ENCODE peak calls at places on chromosomes 16 and 17, in ten cellular contexts. U, M, V, J, Y, T, H, S, G and L are unnamed samples.

GRCh38 chr16:11161974-11162373 is 94.0 kb downstream of the SOCS1 start:
- DNase-seq in H (peak), U (no peak), V (no peak), J (no peak), M (no peak), T (no peak), Y (no peak), S (no peak), G (no peak), L (no peak)

GRCh38 chr16:69408451-69408850 is 16.0 kb upstream of the CYB5B start:
- DNase-seq in G (no peak), J (no peak), S (no peak), V (no peak), M (no peak), H (no peak), T (no peak), Y (no peak), U (peak), L (no peak)

GRCh38 chr17:40095944-40096791 is 4.2 kb downstream of the NR1D1 start:
- DNase-seq in Y (no peak), H (no peak), M (peak), G (no peak), T (no peak), S (peak), J (peak), V (no peak), U (no peak), L (no peak)

GRCh38 chr17:59652119-59652518 is 32.4 kb downstream of the CLTC start:
- DNase-seq in J (no peak), U (no peak), Y (no peak), H (no peak), V (peak), S (no peak), T (no peak), M (no peak), G (no peak), L (no peak)

GRCh38 chr16:88549671-88550643 is 20.2 kb upstream of the ZC3H18 start:
- DNase-seq in U (no peak), H (no peak), M (no peak), T (no peak), J (no peak), V (no peak), Y (no peak), S (no peak), G (no peak), L (no peak)

GRCh38 chr17:35981908-35982330 is 622 bp upstream of the CCL16 start:
- DNase-seq in H (no peak), M (no peak), Y (no peak), U (no peak), S (no peak), T (no peak), G (no peak), V (no peak), J (no peak), L (no peak)

GRCh38 chr17:32739722-32740121 is 137.2 kb downstream of the MYO1D start:
- DNase-seq in H (no peak), U (no peak), J (no peak), Y (no peak), M (no peak), S (no peak), G (no peak), V (no peak), T (no peak), L (no peak)

GRCh38 chr17:75784473-75785015 is at the start of gene UNK:
- DNase-seq in U (peak), T (peak), S (peak), H (peak), M (peak), V (peak), Y (peak), G (peak), J (peak), L (peak)

GRCh38 chr16:1550061-1550460 is 16.6 kb downstream of the TMEM204 start:
- DNase-seq in T (no peak), V (no peak), S (no peak), Y (no peak), M (no peak), J (no peak), H (peak), U (no peak), G (no peak), L (no peak)

GRCh38 chr16:77683845-77684526 is 38.3 kb upstream of the NUDT7 start:
- DNase-seq in Y (no peak), U (no peak), G (no peak), V (no peak), M (no peak), H (no peak), J (no peak), S (no peak), T (no peak), L (no peak)

GRCh38 chr16:7330709-7331108 is 1.9 kb upstream of the RBFOX1 start:
- DNase-seq in V (no peak), U (no peak), T (no peak), Y (no peak), H (peak), G (no peak), M (no peak), S (no peak), J (no peak), L (no peak)

GRCh38 chr17:80101160-80101945 is at the start of gene GAA:
- DNase-seq in S (peak), H (peak), U (peak), M (peak), T (peak), V (peak), Y (peak), G (peak), J (peak), L (peak)
- TF ChIP-seq CTCF in S (peak), H (peak), U (peak), M (peak), T (peak), V (peak), Y (peak), G (peak), J (peak), L (peak)

DNA sequence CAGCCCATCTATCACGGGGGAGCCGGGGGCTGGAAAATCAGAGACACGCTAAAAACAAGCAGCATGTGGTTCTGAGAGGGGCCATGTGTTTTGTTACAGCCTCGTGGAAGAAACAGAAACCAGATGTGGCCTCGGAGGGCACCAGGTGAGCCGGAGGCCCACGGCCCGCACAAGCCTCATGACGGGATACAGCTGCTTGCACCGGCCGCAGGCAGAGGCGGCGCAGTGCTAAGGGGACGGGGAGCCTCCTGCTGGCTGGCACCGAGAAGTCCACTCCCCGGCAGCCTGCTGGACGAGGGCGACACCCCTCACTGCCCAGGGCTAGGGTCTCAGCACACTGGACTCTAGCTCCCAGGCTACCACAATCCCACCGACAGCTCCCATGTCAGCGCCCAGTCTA is 19.2 kb downstream of the NDUFAF8 start:
- DNase-seq in M (no peak), H (no peak), V (no peak), Y (no peak), S (no peak), U (no peak), T (no peak), G (no peak), J (no peak), L (peak)
- TF ChIP-seq CTCF in M (no peak), H (no peak), V (no peak), Y (no peak), S (no peak), U (no peak), T (peak), G (no peak), J (no peak), L (peak)

DNA sequence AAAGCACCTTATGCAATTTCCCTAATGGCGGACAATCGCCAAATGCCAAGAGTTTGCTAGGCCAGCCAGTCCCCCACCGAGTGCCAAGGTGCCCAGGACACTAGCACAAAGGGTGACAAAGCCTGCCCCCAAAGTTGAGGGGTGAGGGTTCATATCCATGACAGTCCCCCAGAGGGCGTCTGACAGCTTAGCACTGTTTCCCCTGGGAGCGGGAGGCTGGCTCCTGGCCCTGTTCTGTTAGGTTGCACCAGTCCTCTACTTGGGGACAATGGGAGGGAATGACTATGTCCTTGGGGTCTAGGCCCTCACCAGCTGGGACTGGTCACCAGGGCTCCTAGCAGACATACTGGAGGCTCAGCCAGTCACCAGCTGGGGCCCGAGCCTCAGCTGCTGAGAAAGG is 66.9 kb downstream of the MYO18A start:
- DNase-seq in Y (no peak), S (no peak), H (no peak), T (no peak), M (no peak), U (no peak), G (no peak), J (no peak), V (no peak), L (no peak)
- TF ChIP-seq CTCF in Y (no peak), S (no peak), H (peak), T (no peak), M (no peak), U (no peak), G (no peak), J (no peak), V (no peak), L (no peak)

GRCh38 chr17:82098169-82098938 is at the start of gene FASN:
- DNase-seq in Y (peak), J (peak), V (peak), U (peak), T (peak), M (peak), G (peak), S (peak), H (peak), L (peak)
- TF ChIP-seq CTCF in Y (peak), J (no peak), V (peak), U (peak), T (peak), M (peak), G (peak), S (peak), H (peak), L (peak)